ENCODE peak calls at places on chromosomes 5 and 9, in seven cellular contexts. U is nephron progenitor cell, D is SK-N-SH, J is astrocyte of the spinal cord, R is fibroblast of the aortic adventitia, X is A549, S is mammary epithelial cell. K is an unnamed sample.

GRCh38 chr5:139275536-139276297 is 17.8 kb upstream of the MATR3 start:
- DNase-seq in U (no peak), S (peak), X (no peak), J (no peak), R (no peak), D (no peak), K (no peak)

GRCh38 chr5:58148366-58148765 is 311.5 kb downstream of the PLK2 start:
- DNase-seq in R (no peak), S (no peak), J (no peak), D (no peak), U (no peak), X (no peak), K (no peak)

GRCh38 chr9:110476251-110476650 is 103.3 kb downstream of the SVEP1 start:
- DNase-seq in U (peak), R (no peak), J (no peak), X (no peak), S (no peak), D (no peak), K (no peak)

GRCh38 chr5:51902512-51902911 is 519.3 kb downstream of the ISL1 start:
- DNase-seq in S (no peak), U (no peak), J (no peak), R (no peak), D (peak), X (no peak), K (no peak)

GRCh38 chr5:154519375-154519774 is 41.3 kb upstream of the HAND1 start:
- DNase-seq in X (peak), S (peak), U (no peak), J (peak), D (no peak), R (peak), K (no peak)

GRCh38 chr5:13359326-13359725 is 585.2 kb downstream of the DNAH5 start:
- DNase-seq in S (peak), D (no peak), U (no peak), X (no peak), J (peak), R (peak), K (no peak)

GRCh38 chr5:5422819-5423515 is 490 bp downstream of the ICE1 start:
- DNase-seq in U (no peak), R (no peak), X (no peak), D (no peak), J (no peak), S (peak), K (peak)

GRCh38 chr5:166517976-166518375 is 1773.5 kb upstream of the WWC1 start:
- DNase-seq in U (no peak), R (no peak), D (no peak), X (no peak), J (no peak), S (no peak), K (no peak)

GRCh38 chr5:174900176-174900692 is 175.9 kb downstream of the MSX2 start:
- DNase-seq in J (no peak), S (peak), U (no peak), X (no peak), D (no peak), R (no peak), K (no peak)

GRCh38 chr5:6783787-6784186 is 70.6 kb downstream of the TENT4A start:
- DNase-seq in U (no peak), R (no peak), D (no peak), J (no peak), S (no peak), X (no peak), K (peak)

GRCh38 chr5:601771-602465 is 10.2 kb upstream of the CEP72 start:
- DNase-seq in U (no peak), X (no peak), R (no peak), S (no peak), J (no peak), D (no peak), K (no peak)

GRCh38 chr9:125538092-125538473 is 168.9 kb downstream of the MAPKAP1 start:
- DNase-seq in J (peak), D (no peak), S (peak), U (no peak), R (peak), X (peak), K (no peak)

GRCh38 chr5:142426129-142426641 is 101.4 kb upstream of the SPRY4 start:
- DNase-seq in U (peak), X (no peak), S (no peak), J (peak), R (no peak), D (no peak), K (no peak)

GRCh38 chr5:95818181-95819147 is 4.1 kb downstream of the GLRX start:
- DNase-seq in R (no peak), X (no peak), J (no peak), D (no peak), U (no peak), S (no peak), K (no peak)

GRCh38 chr9:109014267-109015025 is 1.1 kb upstream of the CTNNAL1 start:
- DNase-seq in J (peak), R (peak), U (peak), D (no peak), S (peak), X (peak), K (peak)

GRCh38 chr5:135553688-135554462 is 18.1 kb upstream of the NEUROG1 start:
- DNase-seq in D (no peak), J (no peak), U (peak), X (peak), R (peak), S (peak), K (no peak)

GRCh38 chr5:142404046-142404477 is 79.2 kb upstream of the SPRY4 start:
- DNase-seq in X (no peak), R (no peak), D (no peak), J (peak), U (no peak), S (no peak), K (no peak)

GRCh38 chr5:158947831-158948230 is 151.9 kb downstream of the EBF1 start:
- DNase-seq in J (no peak), U (no peak), R (peak), S (no peak), X (no peak), D (no peak), K (no peak)

GRCh38 chr5:142215915-142216681 is 107.5 kb downstream of the NDFIP1 start:
- DNase-seq in U (no peak), D (no peak), X (peak), S (peak), R (peak), J (peak), K (peak)

GRCh38 chr9:76302947-76303550 is 91.2 kb downstream of the RFK start:
- DNase-seq in J (peak), U (no peak), S (peak), D (peak), X (peak), R (peak), K (peak)

GRCh38 chr5:36607114-36607561 is 732 bp downstream of the SLC1A3 start:
- DNase-seq in U (peak), R (peak), J (peak), S (peak), D (no peak), X (peak), K (no peak)

GRCh38 chr5:18745988-18746615 is 1111.8 kb downstream of the TAF11L14 start:
- DNase-seq in S (peak), R (peak), J (peak), D (peak), X (peak), U (no peak), K (no peak)

GRCh38 chr5:138490648-138491283 is 25.5 kb downstream of the EGR1 start:
- DNase-seq in D (no peak), R (no peak), J (no peak), S (no peak), U (no peak), X (no peak), K (no peak)

GRCh38 chr5:171418982-171419662 is at the start of gene FGF18:
- DNase-seq in S (peak), U (peak), D (peak), X (peak), R (peak), J (peak), K (peak)

GRCh38 chr9:128635266-128636023 is 21.2 kb downstream of the DYNC2I2 start:
- DNase-seq in R (peak), X (peak), S (peak), D (peak), U (peak), J (peak), K (peak)

GRCh38 chr5:37816883-37817282 is 23.0 kb downstream of the GDNF start:
- DNase-seq in S (no peak), J (no peak), R (no peak), U (no peak), D (no peak), X (no peak), K (no peak)

GRCh38 chr9:90974007-90974406 is 172.4 kb downstream of the SYK start:
- DNase-seq in R (peak), J (peak), D (no peak), X (no peak), S (peak), U (no peak), K (no peak)

GRCh38 chr9:22148876-22149637 is 140.0 kb upstream of the CDKN2B start:
- DNase-seq in X (no peak), J (peak), R (peak), D (no peak), S (no peak), U (no peak), K (no peak)

GRCh38 chr5:93433422-93433821 is 147.6 kb downstream of the NR2F1-AS1 start:
- DNase-seq in S (peak), D (no peak), J (peak), U (no peak), R (peak), X (peak), K (no peak)

GRCh38 chr5:93436083-93436482 is 144.9 kb downstream of the NR2F1-AS1 start:
- DNase-seq in J (no peak), X (no peak), R (no peak), S (peak), U (no peak), D (no peak), K (no peak)

DNA sequence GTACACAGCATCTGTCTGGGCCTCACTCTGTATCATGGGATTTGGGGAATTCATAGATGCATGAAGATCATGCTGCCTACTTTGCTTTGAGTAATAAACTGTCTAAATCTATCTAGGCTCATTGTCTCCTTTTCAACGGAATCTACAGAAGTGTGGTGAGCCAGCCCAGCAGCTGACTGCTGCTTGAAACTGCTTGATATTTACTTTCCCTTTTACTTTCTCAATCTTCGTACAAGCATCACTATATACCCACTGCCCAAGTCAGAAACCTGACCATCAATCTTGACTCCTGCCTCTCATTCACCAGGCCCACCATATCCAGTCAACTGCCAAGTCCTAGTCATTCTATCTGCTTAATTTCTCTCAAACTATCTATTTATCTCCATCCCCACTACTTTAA is 142.9 kb downstream of the NR2F1-AS1 start:
- DNase-seq in J (no peak), S (no peak), U (no peak), R (no peak), D (no peak), X (no peak), K (no peak)
- TF ChIP-seq CTCF in J (no peak), S (no peak), U (no peak), R (no peak), D (no peak), X (no peak), K (no peak)

DNA sequence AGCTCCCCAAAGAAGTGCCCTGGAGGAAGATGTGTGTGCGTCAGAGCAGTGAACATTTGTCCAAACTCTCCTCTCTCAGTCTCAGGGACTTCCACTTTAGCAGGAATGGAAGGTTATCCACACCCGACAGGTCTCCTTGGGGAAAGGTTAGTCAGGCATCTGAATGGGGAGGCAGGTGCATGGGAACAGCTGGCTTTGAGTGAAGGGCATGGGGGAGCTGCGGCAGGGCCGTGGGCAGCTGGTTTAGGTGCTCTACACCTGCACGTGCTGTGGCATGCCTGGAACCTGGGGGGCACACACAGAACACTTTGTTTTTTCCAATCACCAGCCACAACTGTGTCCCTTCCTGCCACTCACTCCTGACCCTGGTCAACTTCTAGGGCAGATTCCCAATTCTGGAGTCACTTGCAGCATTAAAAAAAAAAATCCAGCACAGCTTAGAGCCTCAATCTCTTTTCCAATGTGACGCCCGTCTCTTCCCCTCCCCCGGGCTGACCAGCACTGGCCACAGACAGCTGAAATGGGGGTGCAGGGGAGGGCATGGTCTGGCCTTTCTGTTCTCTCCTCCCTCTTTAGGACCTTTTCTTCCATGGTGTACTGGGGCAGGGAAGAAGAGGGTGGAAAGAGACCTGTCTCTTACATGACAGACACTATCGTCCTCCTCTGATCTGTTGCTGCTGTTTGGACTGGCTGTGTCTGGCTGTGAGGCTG is 9.6 kb upstream of the IL3 start:
- DNase-seq in U (no peak), X (no peak), J (no peak), D (no peak), R (no peak), S (no peak), K (no peak)
- TF ChIP-seq CTCF in U (no peak), X (no peak), J (no peak), D (no peak), R (no peak), S (no peak), K (no peak)

GRCh38 chr5:15946026-15946425 is 233.6 kb downstream of the MARCHF11 start:
- DNase-seq in D (no peak), R (peak), J (no peak), U (no peak), S (no peak), X (no peak), K (no peak)

GRCh38 chr5:15943487-15943886 is 236.1 kb downstream of the MARCHF11 start:
- DNase-seq in D (no peak), S (no peak), R (peak), J (peak), X (no peak), U (no peak), K (no peak)

GRCh38 chr5:15951126-15951525 is 228.5 kb downstream of the MARCHF11 start:
- DNase-seq in J (no peak), R (no peak), S (no peak), D (no peak), U (no peak), X (no peak), K (no peak)

GRCh38 chr5:15951550-15951949 is 228.0 kb downstream of the MARCHF11 start:
- DNase-seq in D (no peak), J (no peak), S (no peak), R (no peak), X (no peak), U (no peak), K (no peak)

DNA sequence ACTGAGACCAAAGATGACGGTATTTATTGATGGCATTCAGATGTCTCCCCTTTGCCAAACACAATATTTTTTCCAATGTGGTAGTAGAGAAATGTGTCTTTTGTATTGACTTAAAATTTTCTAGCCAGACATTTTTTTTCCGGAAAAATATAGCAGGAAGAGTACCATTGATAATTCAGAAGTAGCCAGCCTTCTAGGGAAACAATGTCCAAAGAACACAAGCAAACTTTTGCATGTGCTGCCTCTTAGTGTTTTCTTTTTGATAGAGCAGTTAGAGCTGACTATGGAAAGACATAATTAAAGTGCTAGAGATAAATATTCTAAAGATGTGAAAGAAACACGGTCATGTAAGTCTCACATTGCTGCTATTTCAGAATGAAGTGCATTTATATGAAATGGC is 231.4 kb downstream of the MARCHF11 start:
- DNase-seq in S (no peak), J (no peak), X (no peak), R (peak), D (no peak), U (no peak), K (no peak)
- TF ChIP-seq CTCF in S (no peak), J (peak), X (no peak), R (no peak), D (peak), U (no peak), K (no peak)

DNA sequence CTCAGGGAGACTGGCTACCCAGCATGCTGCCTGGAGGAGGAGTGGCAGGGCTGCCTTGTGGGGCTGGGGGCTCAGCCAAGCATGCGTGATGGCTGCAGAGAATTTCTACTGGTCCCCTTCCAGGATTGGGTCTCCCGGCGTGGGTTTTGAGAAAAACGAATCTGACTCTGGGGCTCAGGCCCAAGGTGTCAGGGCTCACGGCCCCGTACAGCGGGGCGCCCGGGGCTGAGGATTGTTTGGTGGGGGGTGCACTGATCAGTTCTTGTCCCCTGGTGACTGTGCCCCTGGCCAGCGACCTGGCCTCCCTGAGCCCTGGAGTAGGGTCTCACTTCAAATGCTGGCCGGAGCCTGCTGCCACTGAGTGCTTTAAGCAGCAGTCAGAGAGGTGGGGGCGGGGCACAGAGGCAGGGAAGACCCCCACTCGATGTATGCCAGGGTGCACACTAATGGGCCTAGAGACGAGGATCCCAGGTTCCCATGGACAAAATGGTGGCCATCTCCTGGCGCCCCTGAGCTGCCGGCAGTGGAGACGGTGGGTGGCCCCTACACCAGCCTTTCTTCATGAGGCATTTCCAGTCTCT is 45.5 kb upstream of the RNU6ATAC start:
- DNase-seq in S (no peak), X (no peak), R (no peak), D (peak), J (no peak), U (no peak), K (peak)
- TF ChIP-seq CTCF in S (no peak), X (no peak), R (no peak), D (no peak), J (no peak), U (no peak), K (no peak)

DNA sequence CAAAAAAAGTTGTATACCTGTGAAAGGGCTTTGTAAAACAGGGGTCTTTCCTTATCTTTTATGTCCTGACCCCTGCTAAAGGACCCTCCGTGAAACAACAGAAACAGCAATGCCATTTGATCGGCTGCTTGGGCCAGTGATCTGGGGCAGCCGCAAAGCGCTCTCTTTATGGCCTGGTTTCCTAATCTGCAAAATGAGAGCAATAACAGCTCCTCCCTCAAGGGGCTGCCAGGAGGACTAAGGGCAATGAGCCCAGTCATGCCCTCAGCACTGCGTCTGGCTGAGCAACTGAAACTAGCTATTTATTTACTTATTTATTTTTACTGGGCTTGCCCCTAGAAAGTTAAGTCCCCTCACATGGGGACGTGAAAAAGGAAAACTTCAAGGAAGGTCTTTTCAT is 18.3 kb downstream of the CMBL start:
- DNase-seq in R (peak), X (no peak), S (no peak), U (no peak), J (no peak), D (no peak), K (no peak)
- TF ChIP-seq CTCF in R (peak), X (no peak), S (no peak), U (no peak), J (no peak), D (no peak), K (no peak)

GRCh38 chr5:147956064-147956841 is 49.9 kb upstream of the C5orf46 start:
- DNase-seq in J (no peak), U (no peak), S (peak), D (no peak), R (no peak), X (no peak), K (no peak)
- TF ChIP-seq CTCF in J (no peak), U (no peak), S (no peak), D (no peak), R (no peak), X (no peak), K (no peak)

DNA sequence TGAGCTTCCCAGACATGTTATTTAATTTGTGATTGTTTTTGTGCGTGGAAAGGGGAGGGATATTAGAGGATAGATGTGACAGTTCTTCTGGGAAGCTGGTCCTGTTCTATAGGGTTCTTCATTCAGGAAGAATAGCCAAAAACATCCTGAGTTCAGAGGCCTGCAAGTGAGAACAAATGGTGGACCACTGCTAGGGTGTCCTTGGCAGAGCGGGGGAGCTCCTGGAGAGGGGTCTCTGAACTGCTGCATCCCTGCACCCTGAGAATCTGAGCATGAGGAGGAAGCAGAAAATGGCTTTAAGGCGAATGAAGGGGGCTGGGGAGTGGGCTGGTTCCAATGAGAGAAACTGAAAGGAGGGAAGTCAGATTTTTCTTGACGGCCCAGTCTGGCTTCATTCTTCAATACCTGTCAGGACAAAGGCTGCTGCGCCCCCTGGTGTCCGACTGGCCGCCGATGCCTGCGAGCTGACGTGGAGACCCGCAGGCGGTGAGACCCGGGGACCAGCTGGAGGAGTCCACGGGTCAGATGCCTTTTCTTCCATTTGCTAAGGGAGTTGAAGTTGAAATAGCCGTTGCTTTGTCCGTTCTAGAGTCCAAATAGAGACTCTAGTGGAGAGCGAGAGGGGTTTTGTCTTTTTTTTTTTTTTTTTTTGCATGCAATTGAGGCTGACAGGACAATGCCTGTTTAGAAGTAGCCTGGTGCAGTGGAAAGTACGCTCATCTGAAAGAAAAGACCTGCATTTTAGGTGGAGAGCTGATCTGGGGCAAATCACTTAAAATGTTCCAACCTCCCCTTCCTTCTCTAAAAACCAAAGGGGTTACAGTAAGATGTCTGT is 39.5 kb upstream of the NFIB start:
- DNase-seq in X (peak), D (peak), U (peak), S (peak), J (peak), R (peak), K (peak)
- TF ChIP-seq CTCF in X (peak), D (peak), U (peak), S (peak), J (peak), R (peak), K (peak)

K was measured in ovary.